ENCODE peak calls at places on chromosomes 4 and X, in four cellular contexts. V, W, S and D are unnamed samples.

GRCh38 chr4:57154191-57154590 is 44.0 kb upstream of the IGFBP7 start:
- DNase-seq in S (no peak), W (no peak), V (peak; percentile 56), D (peak; percentile 23)

GRCh38 chrX:112048707-112049106 is 33.9 kb downstream of the TRPC5 start:
- DNase-seq in W (peak; percentile 31), S (no peak), V (peak; percentile 25), D (no peak)

GRCh38 chr4:55947254-55947882 is 1.4 kb upstream of the CEP135 start:
- DNase-seq in W (no peak), S (no peak), V (no peak), D (peak; percentile 36)

GRCh38 chr4:16083217-16084191 is at the start of gene PROM1:
- DNase-seq in W (peak; percentile 83), S (peak; percentile 76), V (peak; percentile 81), D (no peak)

GRCh38 chr4:94390804-94391410 is 48.3 kb upstream of the HPGDS start:
- DNase-seq in S (no peak), V (no peak), W (no peak), D (peak; percentile 4)

GRCh38 chr4:112515278-112516075 is 503 bp downstream of the NEUROG2 start:
- DNase-seq in S (peak; percentile 79), W (peak; percentile 63), V (peak; percentile 60), D (no peak)

GRCh38 chrX:96615448-96615847 is 69.2 kb upstream of the DIAPH2 start:
- DNase-seq in S (no peak), V (no peak), W (no peak), D (no peak)

GRCh38 chr4:10898072-10898471 is 213.5 kb upstream of the CLNK start:
- DNase-seq in S (no peak), W (no peak), V (peak; percentile 6), D (no peak)

GRCh38 chr4:156677136-156677535 is 294.5 kb downstream of the PDGFC start:
- DNase-seq in W (no peak), S (no peak), V (peak; percentile 70), D (no peak)

GRCh38 chr4:1403591-1404572 is 2.4 kb downstream of the NKX1-1 start:
- DNase-seq in V (no peak), W (peak; percentile 50), S (no peak), D (no peak)

GRCh38 chr4:113639311-113639710 is 122.2 kb downstream of the CAMK2D start:
- DNase-seq in W (no peak), S (no peak), V (no peak), D (no peak)

GRCh38 chrX:127276326-127276725 is 456.8 kb downstream of the PRR32 start:
- DNase-seq in V (no peak), S (no peak), W (no peak), D (no peak)

GRCh38 chr4:28350485-28350884 is 1489.8 kb downstream of the STIM2 start:
- DNase-seq in S (no peak), V (no peak), W (no peak), D (peak; percentile 72)

GRCh38 chr4:53647547-53647946 is 56.3 kb upstream of the LNX1 start:
- DNase-seq in S (no peak), W (no peak), V (no peak), D (no peak)

GRCh38 chrX:119984652-119985051 is 41.1 kb upstream of the NKAP start:
- DNase-seq in W (no peak), S (no peak), V (no peak), D (no peak)

GRCh38 chr4:188864741-188865140 is 725.5 kb downstream of the TRIML1 start:
- DNase-seq in V (peak; percentile 58), S (no peak), W (no peak), D (no peak)

GRCh38 chrX:134868766-134869495 is 121.9 kb upstream of the SMIM10 start:
- DNase-seq in V (no peak), W (no peak), S (no peak), D (peak; percentile 96)

GRCh38 chr4:102717448-102718092 is 43.2 kb downstream of the MANBA start:
- DNase-seq in V (no peak), W (no peak), S (no peak), D (no peak)

GRCh38 chrX:102934624-102935023 is 2.4 kb upstream of the RAB40AL start:
- DNase-seq in W (no peak), V (peak; percentile 27), S (peak; percentile 48), D (peak; percentile 4)

GRCh38 chr4:74933562-74934015 is 673 bp downstream of the PARM1 start:
- DNase-seq in W (peak; percentile 43), S (no peak), V (peak; percentile 19), D (no peak)

GRCh38 chr4:6262176-6262575 is 7.5 kb upstream of the WFS1 start:
- DNase-seq in V (no peak), W (no peak), S (no peak), D (no peak)

GRCh38 chr4:106707776-106708603 is 328.1 kb downstream of the DKK2 start:
- DNase-seq in W (no peak), V (no peak), S (no peak), D (no peak)

GRCh38 chr4:158610790-158611189 is 60.9 kb downstream of the C4orf46 start:
- DNase-seq in V (no peak), S (no peak), W (no peak), D (peak; percentile 18)

GRCh38 chrX:109782994-109783711 is 50.1 kb upstream of the ACSL4 start:
- DNase-seq in V (no peak), W (no peak), S (no peak), D (peak; percentile 45)

GRCh38 chrX:46408553-46409407 is 136.4 kb downstream of the ZNF674 start:
- DNase-seq in V (peak; percentile 46), S (peak; percentile 64), W (peak; percentile 37), D (peak; percentile 76)

GRCh38 chr4:22678851-22679517 is 13.8 kb upstream of the GBA3 start:
- DNase-seq in V (no peak), S (no peak), W (no peak), D (no peak)

GRCh38 chrX:109826954-109827708 is 94.1 kb upstream of the ACSL4 start:
- DNase-seq in W (no peak), S (no peak), V (peak; percentile 68), D (peak; percentile 89)

GRCh38 chr4:113455081-113455480 is 306.5 kb downstream of the CAMK2D start:
- DNase-seq in W (no peak), S (no peak), V (no peak), D (no peak)

GRCh38 chr4:6229671-6230501 is 29.5 kb upstream of the JAKMIP1 start:
- DNase-seq in V (no peak), S (no peak), W (peak; percentile 15), D (no peak)

DNA sequence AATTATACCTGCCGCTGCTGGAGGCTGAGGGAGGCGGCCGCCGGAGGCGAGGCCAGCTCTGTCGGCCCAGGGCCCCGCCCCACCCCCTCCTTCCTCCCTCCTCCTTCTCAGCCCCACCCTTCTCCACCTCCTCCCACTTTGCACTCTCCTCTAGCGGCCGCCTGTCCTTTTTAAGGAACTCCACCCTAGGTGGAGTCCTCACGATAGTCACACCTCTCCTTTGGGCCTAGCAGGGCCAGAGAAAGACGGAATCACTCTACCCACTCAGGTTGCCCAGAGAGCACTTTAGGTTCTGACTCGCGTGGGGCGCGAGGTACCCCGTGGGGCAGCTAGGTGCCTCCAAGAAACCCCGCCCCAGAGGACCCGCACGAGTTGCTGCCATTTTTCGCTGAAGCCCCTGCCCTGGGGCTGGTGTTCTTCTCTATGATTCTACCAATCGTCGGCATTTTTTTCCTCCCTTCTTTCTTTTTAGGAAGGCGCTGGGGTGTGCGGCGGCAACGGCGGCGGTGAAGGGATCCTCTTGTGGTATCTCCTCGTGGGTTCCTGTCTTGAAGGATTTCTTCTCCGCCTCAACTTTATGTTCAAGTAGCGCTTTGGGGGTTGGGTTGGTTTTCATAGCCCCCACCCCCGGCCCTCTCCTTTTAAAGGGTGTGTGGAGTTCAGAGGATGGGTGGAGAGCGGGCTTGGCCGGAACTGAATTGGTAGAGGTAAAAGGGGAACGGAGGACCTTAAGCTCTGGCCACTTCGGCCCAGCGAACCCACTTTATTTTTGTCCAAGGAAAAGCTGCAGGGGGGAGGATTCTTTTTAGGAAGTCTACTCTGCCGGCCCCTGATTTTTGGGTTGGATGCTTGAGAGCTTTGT is at the start of gene KLF8:
- DNase-seq in V (peak; percentile 90), W (peak; percentile 77), S (peak; percentile 56), D (no peak)
- H3K27ac ChIP-seq in V (peak within 1 kb of the TSS; percentile 83), W (no peak within 1 kb of the TSS), S (no peak within 1 kb of the TSS), D (no peak within 1 kb of the TSS)

GRCh38 chrX:10608099-10608498 is 12.3 kb downstream of the MID1 start:
- DNase-seq in S (no peak), V (no peak), W (no peak), D (peak; percentile 90)

GRCh38 chrX:10615931-10616780 is 4.2 kb downstream of the MID1 start:
- DNase-seq in S (no peak), V (peak; percentile 84), W (peak; percentile 51), D (peak; percentile 58)

GRCh38 chrX:10612215-10612614 is 8.2 kb downstream of the MID1 start:
- DNase-seq in V (no peak), S (no peak), W (no peak), D (peak; percentile 84)

GRCh38 chrX:10607233-10607632 is 13.2 kb downstream of the MID1 start:
- DNase-seq in V (no peak), W (no peak), S (no peak), D (no peak)

DNA sequence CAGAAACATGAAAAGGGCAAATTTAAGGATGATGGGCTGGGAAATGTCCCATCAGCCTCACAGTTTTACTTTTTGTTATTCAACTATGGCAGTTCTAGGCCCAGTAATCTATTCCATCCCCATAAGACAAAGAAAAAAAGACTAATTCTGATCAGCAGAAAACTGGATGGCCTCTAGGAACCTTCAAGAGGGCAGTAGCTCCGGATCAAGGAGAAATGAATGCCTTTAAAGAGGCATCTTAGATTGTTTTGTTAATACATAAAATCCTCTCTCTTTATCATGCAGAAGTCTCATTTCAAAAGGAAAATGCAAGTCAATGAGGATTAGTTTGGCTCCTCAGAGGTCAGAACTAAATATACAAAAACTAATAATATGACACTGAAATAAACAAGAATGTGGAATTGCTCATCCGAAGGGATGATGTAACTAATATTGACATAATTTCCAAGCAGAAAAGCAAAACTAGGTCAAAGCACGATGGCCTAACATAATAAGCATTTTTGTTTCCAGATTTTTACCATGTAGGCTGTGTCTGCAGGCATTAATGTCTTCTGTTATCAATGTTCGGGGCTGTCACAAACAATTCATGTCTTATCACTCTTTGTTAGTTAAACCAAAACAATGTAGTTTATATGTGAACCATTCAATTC is 8.8 kb downstream of the MID1 start:
- DNase-seq in V (no peak), S (no peak), W (no peak), D (peak; percentile 27)
- H4K5ac ChIP-seq in V (no peak overlapping the region), S (peak overlapping the region; percentile 80), W (no peak overlapping the region), D (peak overlapping the region; percentile 41)

GRCh38 chr4:140212171-140212570 is 58.2 kb upstream of the MAML3 start:
- DNase-seq in S (no peak), W (no peak), V (no peak), D (no peak)

GRCh38 chr4:140212646-140213045 is 58.7 kb upstream of the MAML3 start:
- DNase-seq in S (no peak), V (peak; percentile 92), W (no peak), D (no peak)

GRCh38 chr4:140213116-140213515 is 59.1 kb upstream of the MAML3 start:
- DNase-seq in W (no peak), S (no peak), V (no peak), D (no peak)

GRCh38 chr4:140211693-140212092 is 57.7 kb upstream of the MAML3 start:
- DNase-seq in S (no peak), V (no peak), W (no peak), D (no peak)

GRCh38 chr4:140213736-140214135 is 59.8 kb upstream of the MAML3 start:
- DNase-seq in V (peak; percentile 49), S (no peak), W (no peak), D (peak; percentile 66)
- H3K27ac ChIP-seq in V (peak overlapping the region; percentile 18), S (no peak overlapping the region), W (no peak overlapping the region), D (no peak overlapping the region)

DNA sequence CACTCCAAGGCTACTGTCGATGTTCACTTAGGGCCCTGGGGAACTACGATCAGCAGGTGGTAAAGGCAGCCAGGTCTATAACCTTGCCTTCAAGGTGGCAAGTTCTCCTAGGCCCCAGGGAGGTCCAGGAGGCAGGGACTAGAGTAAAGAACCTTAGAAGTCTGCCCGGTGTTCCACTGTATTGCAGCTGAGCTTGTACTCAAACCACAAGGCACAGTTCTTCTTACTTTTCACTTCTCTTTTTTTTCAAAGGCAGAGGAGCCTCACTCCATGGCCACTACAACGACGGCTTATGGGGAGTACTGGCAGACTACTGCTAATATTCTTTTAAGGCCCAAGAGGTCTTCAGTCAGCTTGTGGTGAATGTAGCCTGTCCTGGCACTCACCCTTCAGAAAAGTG is 78.8 kb upstream of the GPR174 start:
- DNase-seq in S (no peak), W (no peak), V (no peak), D (no peak)
- H4K5ac ChIP-seq in S (no peak overlapping the region), W (no peak overlapping the region), V (no peak overlapping the region), D (no peak overlapping the region)